ENCODE peak calls at places on chromosome 17, in four cellular contexts. One of them, this sample, is unnamed.
A peak's percentile ranks its signal among the peaks of the same experiment; 100 is the strongest.

GRCh38 chr17:83186751-83187421 is 107.5 kb downstream of the METRNL start:
- DNase-seq in prostate gland: no peak
- DNase-seq in HFF-Myc: no peak
- DNase-seq in fibroblast of pulmonary artery: no peak
- DNase-seq in this sample: no peak

GRCh38 chr17:75773808-75774470 is 8.9 kb upstream of the GALK1 start:
- DNase-seq in prostate gland: no peak
- DNase-seq in HFF-Myc: no peak
- DNase-seq in fibroblast of pulmonary artery: no peak
- DNase-seq in this sample: no peak

GRCh38 chr17:78294776-78295175 is 63.3 kb downstream of the TMEM235 start:
- DNase-seq in prostate gland: no peak
- DNase-seq in HFF-Myc: no peak
- DNase-seq in fibroblast of pulmonary artery: peak; percentile 77
- DNase-seq in this sample: peak; percentile 68

GRCh38 chr17:59848778-59849177 is 44.0 kb downstream of the TUBD1 start:
- DNase-seq in prostate gland: no peak
- DNase-seq in HFF-Myc: no peak
- DNase-seq in fibroblast of pulmonary artery: peak; percentile 87
- DNase-seq in this sample: peak; percentile 91

GRCh38 chr17:50198026-50198669 is 3.3 kb downstream of the COL1A1 start:
- DNase-seq in prostate gland: peak; percentile 64
- DNase-seq in HFF-Myc: no peak
- DNase-seq in fibroblast of pulmonary artery: peak; percentile 79
- DNase-seq in this sample: peak; percentile 90

GRCh38 chr17:57915980-57916757 is 39.0 kb downstream of the CUEDC1 start:
- DNase-seq in prostate gland: no peak
- DNase-seq in HFF-Myc: peak; percentile 37
- DNase-seq in fibroblast of pulmonary artery: no peak
- DNase-seq in this sample: no peak

GRCh38 chr17:58710948-58711552 is 18.6 kb downstream of the RAD51C start:
- DNase-seq in prostate gland: peak; percentile 44
- DNase-seq in HFF-Myc: peak; percentile 22
- DNase-seq in fibroblast of pulmonary artery: peak; percentile 82
- DNase-seq in this sample: peak; percentile 81

GRCh38 chr17:7947651-7948050 is 15.6 kb downstream of the CNTROB start:
- DNase-seq in prostate gland: no peak
- DNase-seq in HFF-Myc: no peak
- DNase-seq in fibroblast of pulmonary artery: peak; percentile 29
- DNase-seq in this sample: no peak

GRCh38 chr17:55607736-55608341 is 96.6 kb upstream of the SMIM36 start:
- DNase-seq in prostate gland: peak; percentile 96
- DNase-seq in HFF-Myc: peak; percentile 66
- DNase-seq in fibroblast of pulmonary artery: peak; percentile 77
- DNase-seq in this sample: peak; percentile 79

GRCh38 chr17:55598495-55598894 is 87.2 kb upstream of the SMIM36 start:
- DNase-seq in prostate gland: no peak
- DNase-seq in HFF-Myc: no peak
- DNase-seq in fibroblast of pulmonary artery: no peak
- DNase-seq in this sample: no peak

GRCh38 chr17:55605705-55606104 is 94.5 kb upstream of the SMIM36 start:
- DNase-seq in prostate gland: no peak
- DNase-seq in HFF-Myc: no peak
- DNase-seq in fibroblast of pulmonary artery: no peak
- DNase-seq in this sample: no peak

GRCh38 chr17:55606431-55606830 is 95.2 kb upstream of the SMIM36 start:
- DNase-seq in prostate gland: no peak
- DNase-seq in HFF-Myc: no peak
- DNase-seq in fibroblast of pulmonary artery: peak; percentile 22
- DNase-seq in this sample: peak; percentile 41

DNA sequence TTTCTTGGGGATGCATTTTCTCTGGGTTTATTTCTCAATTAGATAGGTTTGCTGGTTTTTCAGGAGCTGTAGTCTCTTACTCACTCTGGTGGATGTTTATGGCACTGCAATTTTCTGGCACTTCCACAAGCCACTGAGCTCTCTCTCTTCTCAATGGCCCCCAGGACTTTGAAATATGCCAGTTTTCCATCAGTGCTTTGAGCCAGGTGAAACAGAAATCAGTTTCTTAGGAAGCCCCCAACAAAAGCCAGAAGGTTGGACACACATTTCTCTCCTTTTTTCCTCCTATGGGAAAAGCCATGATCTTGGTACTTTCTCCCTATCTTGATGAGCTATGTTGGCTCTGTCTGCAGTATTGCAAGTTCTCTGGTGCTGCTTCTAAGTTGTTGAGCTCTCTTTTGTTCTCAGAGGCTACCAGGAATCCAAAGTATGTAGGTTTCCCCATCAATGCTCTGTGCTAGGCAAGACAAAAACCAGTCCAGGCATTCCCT is 90.7 kb upstream of the SMIM36 start:
- DNase-seq in prostate gland: no peak
- DNase-seq in HFF-Myc: no peak
- DNase-seq in fibroblast of pulmonary artery: peak; percentile 75
- DNase-seq in this sample: peak; percentile 84
- TF ChIP-seq CTCF in prostate gland: peak; percentile 64
- TF ChIP-seq CTCF in HFF-Myc: peak; percentile 79
- TF ChIP-seq CTCF in fibroblast of pulmonary artery: peak; percentile 89
- TF ChIP-seq CTCF in this sample: peak; percentile 89

GRCh38 chr17:28318759-28319660 is at the start of gene TMEM97:
- DNase-seq in prostate gland: peak; percentile 96
- DNase-seq in HFF-Myc: peak; percentile 91
- DNase-seq in fibroblast of pulmonary artery: peak; percentile 97
- DNase-seq in this sample: peak; percentile 99
- TF ChIP-seq CTCF in prostate gland: peak; percentile 37
- TF ChIP-seq CTCF in HFF-Myc: no peak
- TF ChIP-seq CTCF in fibroblast of pulmonary artery: no peak
- TF ChIP-seq CTCF in this sample: peak; percentile 21

GRCh38 chr17:44247346-44248219 is 20.4 kb downstream of the SLC4A1 start:
- DNase-seq in prostate gland: no peak
- DNase-seq in HFF-Myc: no peak
- DNase-seq in fibroblast of pulmonary artery: no peak
- DNase-seq in this sample: no peak
- TF ChIP-seq CTCF in prostate gland: no peak
- TF ChIP-seq CTCF in HFF-Myc: no peak
- TF ChIP-seq CTCF in fibroblast of pulmonary artery: no peak
- TF ChIP-seq CTCF in this sample: no peak

DNA sequence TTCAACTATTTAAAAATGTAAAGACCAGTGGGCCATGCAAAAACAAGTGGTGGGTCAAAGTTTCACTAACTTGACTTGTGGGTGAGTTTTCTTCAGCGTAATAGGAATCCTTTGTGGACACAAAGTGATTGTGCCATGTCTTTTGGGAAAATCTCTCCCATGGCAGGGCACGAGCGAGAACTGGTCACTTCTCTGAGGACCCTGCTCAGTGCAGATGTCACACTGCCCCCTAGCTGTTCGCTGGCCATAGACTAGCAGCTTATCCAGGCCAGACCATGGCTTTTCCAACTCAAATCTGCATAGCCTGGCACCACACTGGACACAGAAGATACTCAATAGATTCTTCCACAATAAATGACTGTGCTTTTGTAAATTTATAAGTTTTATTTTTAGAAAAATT is 306.0 kb upstream of the CCL2 start:
- DNase-seq in prostate gland: no peak
- DNase-seq in HFF-Myc: no peak
- DNase-seq in fibroblast of pulmonary artery: no peak
- DNase-seq in this sample: no peak
- TF ChIP-seq CTCF in prostate gland: no peak
- TF ChIP-seq CTCF in HFF-Myc: peak; percentile 17
- TF ChIP-seq CTCF in fibroblast of pulmonary artery: peak; percentile 4
- TF ChIP-seq CTCF in this sample: no peak

GRCh38 chr17:14781123-14781522 is 480.2 kb downstream of the HS3ST3B1 start:
- DNase-seq in prostate gland: no peak
- DNase-seq in HFF-Myc: no peak
- DNase-seq in fibroblast of pulmonary artery: no peak
- DNase-seq in this sample: no peak

GRCh38 chr17:14779236-14779635 is 478.4 kb downstream of the HS3ST3B1 start:
- DNase-seq in prostate gland: no peak
- DNase-seq in HFF-Myc: no peak
- DNase-seq in fibroblast of pulmonary artery: no peak
- DNase-seq in this sample: no peak

GRCh38 chr17:14780116-14780515 is 479.2 kb downstream of the HS3ST3B1 start:
- DNase-seq in prostate gland: no peak
- DNase-seq in HFF-Myc: no peak
- DNase-seq in fibroblast of pulmonary artery: no peak
- DNase-seq in this sample: no peak

GRCh38 chr17:14790518-14790917 is 474.6 kb downstream of the PMP22 start:
- DNase-seq in prostate gland: no peak
- DNase-seq in HFF-Myc: no peak
- DNase-seq in fibroblast of pulmonary artery: peak; percentile 27
- DNase-seq in this sample: peak; percentile 80

GRCh38 chr17:14784997-14785696 is 480.0 kb downstream of the PMP22 start:
- DNase-seq in prostate gland: no peak
- DNase-seq in HFF-Myc: no peak
- DNase-seq in fibroblast of pulmonary artery: no peak
- DNase-seq in this sample: no peak
- TF ChIP-seq CTCF in prostate gland: peak; percentile 24
- TF ChIP-seq CTCF in HFF-Myc: no peak
- TF ChIP-seq CTCF in fibroblast of pulmonary artery: no peak
- TF ChIP-seq CTCF in this sample: no peak

GRCh38 chr17:70183508-70183907 is 14.2 kb downstream of the KCNJ2 start:
- DNase-seq in prostate gland: no peak
- DNase-seq in HFF-Myc: no peak
- DNase-seq in fibroblast of pulmonary artery: no peak
- DNase-seq in this sample: no peak

GRCh38 chr17:70187383-70187782 is 18.1 kb downstream of the KCNJ2 start:
- DNase-seq in prostate gland: no peak
- DNase-seq in HFF-Myc: no peak
- DNase-seq in fibroblast of pulmonary artery: no peak
- DNase-seq in this sample: peak; percentile 50

GRCh38 chr17:70185280-70185679 is 15.9 kb downstream of the KCNJ2 start:
- DNase-seq in prostate gland: no peak
- DNase-seq in HFF-Myc: no peak
- DNase-seq in fibroblast of pulmonary artery: no peak
- DNase-seq in this sample: no peak

GRCh38 chr17:70184207-70184606 is 14.9 kb downstream of the KCNJ2 start:
- DNase-seq in prostate gland: no peak
- DNase-seq in HFF-Myc: no peak
- DNase-seq in fibroblast of pulmonary artery: no peak
- DNase-seq in this sample: no peak

DNA sequence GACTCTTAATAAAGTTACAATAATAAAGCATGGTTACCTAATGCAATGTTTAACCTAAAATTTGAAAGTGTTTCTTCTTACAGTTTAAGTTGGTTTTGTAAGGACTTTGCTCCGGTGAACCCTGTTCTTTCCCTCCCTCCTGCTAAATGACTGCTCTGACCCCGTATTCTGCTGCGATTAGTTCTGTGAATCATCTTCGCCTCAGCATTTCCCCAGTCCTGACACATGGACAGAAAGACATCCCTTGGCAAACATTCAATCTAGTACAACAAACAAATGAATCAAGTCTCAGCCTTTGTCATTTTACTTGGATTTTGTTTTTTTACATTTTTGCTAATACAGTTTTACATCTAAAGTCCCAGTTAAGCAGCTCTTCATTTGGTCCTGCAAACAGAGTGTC is 15.4 kb downstream of the KCNJ2 start:
- DNase-seq in prostate gland: no peak
- DNase-seq in HFF-Myc: no peak
- DNase-seq in fibroblast of pulmonary artery: peak; percentile 17
- DNase-seq in this sample: peak; percentile 85
- TF ChIP-seq CTCF in prostate gland: no peak
- TF ChIP-seq CTCF in HFF-Myc: no peak
- TF ChIP-seq CTCF in fibroblast of pulmonary artery: no peak
- TF ChIP-seq CTCF in this sample: no peak

DNA sequence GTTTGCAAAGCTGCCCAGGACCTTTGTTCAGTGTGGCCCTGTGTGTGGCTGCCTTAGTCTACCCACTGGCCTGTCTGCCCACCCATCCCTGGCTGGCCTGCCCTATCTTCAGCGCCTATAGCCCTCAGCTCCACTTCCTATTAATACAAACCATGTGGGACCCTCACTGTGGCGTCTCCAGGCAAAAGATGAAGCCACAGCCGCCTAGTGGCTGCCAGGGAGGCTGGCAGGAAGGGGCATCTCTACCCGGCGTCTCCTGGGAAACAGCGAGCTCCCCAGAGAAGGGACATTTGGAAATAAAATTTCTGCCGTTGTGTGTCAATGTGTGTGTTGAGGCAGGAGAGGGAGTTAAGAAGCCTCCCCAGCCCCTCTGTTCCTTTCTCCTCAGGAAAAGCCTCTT is 31.5 kb downstream of the NEUROD2 start:
- DNase-seq in prostate gland: no peak
- DNase-seq in HFF-Myc: no peak
- DNase-seq in fibroblast of pulmonary artery: no peak
- DNase-seq in this sample: no peak
- TF ChIP-seq CTCF in prostate gland: no peak
- TF ChIP-seq CTCF in HFF-Myc: peak; percentile 74
- TF ChIP-seq CTCF in fibroblast of pulmonary artery: peak; percentile 56
- TF ChIP-seq CTCF in this sample: peak; percentile 62

DNA sequence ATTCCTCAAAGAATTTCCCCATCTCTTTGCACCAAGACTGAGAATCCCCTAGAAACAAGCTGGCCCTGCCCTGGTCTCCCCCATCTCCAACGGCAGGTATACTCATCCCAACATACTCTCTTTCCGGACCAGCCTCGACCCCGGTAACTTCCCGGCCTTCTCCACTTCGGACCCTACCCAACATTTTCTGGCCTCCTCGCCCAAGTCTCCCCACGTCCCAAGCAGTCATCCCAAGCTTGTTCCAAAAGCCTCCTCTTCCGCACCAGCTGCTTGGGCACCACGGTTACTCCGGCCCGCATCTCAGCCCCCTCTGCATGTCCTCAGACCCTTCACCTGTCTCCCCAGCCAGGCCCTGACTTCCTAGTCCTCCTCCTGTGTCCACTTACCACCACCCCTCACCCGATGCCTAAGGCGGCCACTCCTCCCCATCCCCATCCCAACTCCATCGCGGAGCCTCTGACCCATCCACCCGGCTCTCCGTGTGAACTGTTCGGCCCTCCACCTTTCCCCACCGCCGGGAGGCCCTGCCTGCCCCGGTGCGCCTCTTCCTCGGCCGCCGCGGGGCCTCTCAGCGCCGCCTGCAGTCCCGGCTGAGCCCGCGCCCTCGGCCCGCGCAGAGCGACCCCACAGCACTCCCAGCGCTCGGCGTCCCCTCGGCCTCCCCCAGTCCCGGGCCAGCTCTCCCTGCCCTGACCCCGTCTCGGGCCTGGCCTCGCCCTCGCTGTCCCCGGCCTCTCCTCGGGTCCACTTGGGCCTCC is 993 bp downstream of the PITPNA start:
- DNase-seq in prostate gland: no peak
- DNase-seq in HFF-Myc: no peak
- DNase-seq in fibroblast of pulmonary artery: peak; percentile 16
- DNase-seq in this sample: peak; percentile 28
- TF ChIP-seq CTCF in prostate gland: peak; percentile 38
- TF ChIP-seq CTCF in HFF-Myc: no peak
- TF ChIP-seq CTCF in fibroblast of pulmonary artery: no peak
- TF ChIP-seq CTCF in this sample: no peak

GRCh38 chr17:79559111-79559887 is 51.6 kb downstream of the RBFOX3 start:
- DNase-seq in prostate gland: no peak
- DNase-seq in HFF-Myc: no peak
- DNase-seq in fibroblast of pulmonary artery: no peak
- DNase-seq in this sample: no peak
- TF ChIP-seq CTCF in prostate gland: no peak
- TF ChIP-seq CTCF in HFF-Myc: no peak
- TF ChIP-seq CTCF in fibroblast of pulmonary artery: no peak
- TF ChIP-seq CTCF in this sample: no peak